ENCODE peak calls at places on chromosomes 16 and 17, in five cellular contexts. P is mesenchymal stem cell, H is H9, G is neuronal stem cell, Q is H1. V is an unnamed sample.

GRCh38 chr16:7364054-7364407 is 31.4 kb downstream of the RBFOX1 start:
- DNase-seq in P (no peak), H (no peak), G (no peak), Q (no peak), V (no peak)

GRCh38 chr17:74851612-74852236 is 8.0 kb downstream of the GRIN2C start:
- DNase-seq in P (no peak), H (no peak), G (no peak), Q (no peak), V (no peak)

GRCh38 chr16:81767987-81768592 is 11.0 kb upstream of the PLCG2 start:
- DNase-seq in P (no peak), H (no peak), G (no peak), Q (no peak), V (no peak)

GRCh38 chr17:17841620-17842025 is 4.8 kb upstream of the SREBF1 start:
- DNase-seq in P (peak), H (peak), G (no peak), Q (no peak), V (peak)

GRCh38 chr17:58692239-58693055 is at the start of gene RAD51C:
- DNase-seq in P (peak), H (peak), G (peak), Q (peak), V (peak)

GRCh38 chr16:88715312-88716190 is 9.2 kb downstream of the CTU2 start:
- DNase-seq in P (no peak), H (no peak), G (no peak), Q (no peak), V (no peak)

GRCh38 chr17:43401293-43401692 is 2.5 kb downstream of the ARL4D start:
- DNase-seq in P (peak), H (no peak), G (no peak), Q (no peak), V (no peak)

GRCh38 chr17:21010705-21011596 is 31.9 kb downstream of the USP22 start:
- DNase-seq in P (no peak), H (no peak), G (no peak), Q (no peak), V (no peak)

GRCh38 chr16:49494386-49495150 is 121.0 kb downstream of the C16orf78 start:
- DNase-seq in P (no peak), H (no peak), G (no peak), Q (no peak), V (no peak)

GRCh38 chr16:66928702-66929388 is 3.5 kb upstream of the RRAD start:
- DNase-seq in P (peak), H (peak), G (no peak), Q (peak), V (no peak)

GRCh38 chr17:73017653-73018052 is 74.8 kb downstream of the SLC39A11 start:
- DNase-seq in P (peak), H (no peak), G (no peak), Q (no peak), V (peak)

GRCh38 chr17:70454908-70455307 is 285.6 kb downstream of the KCNJ2 start:
- DNase-seq in P (no peak), H (no peak), G (no peak), Q (no peak), V (no peak)

GRCh38 chr17:53571342-53571741 is 251.4 kb upstream of the KIF2B start:
- DNase-seq in P (peak), H (no peak), G (no peak), Q (no peak), V (no peak)

GRCh38 chr17:1087381-1088241 is 90.7 kb downstream of the TIMM22 start:
- DNase-seq in P (no peak), H (peak), G (no peak), Q (peak), V (no peak)

GRCh38 chr16:57480127-57480753 is 6.1 kb downstream of the DOK4 start:
- DNase-seq in P (peak), H (no peak), G (no peak), Q (no peak), V (peak)

GRCh38 chr16:3822366-3823045 is 58.0 kb downstream of the CREBBP start:
- DNase-seq in P (no peak), H (no peak), G (no peak), Q (no peak), V (no peak)

GRCh38 chr16:74035816-74036215 is 260.8 kb upstream of the PSMD7 start:
- DNase-seq in P (no peak), H (no peak), G (no peak), Q (no peak), V (no peak)

GRCh38 chr17:47884905-47885735 is 10.9 kb upstream of the SP2 start:
- DNase-seq in P (no peak), H (peak), G (no peak), Q (peak), V (no peak)

GRCh38 chr17:12395733-12396354 is 269.8 kb upstream of the MYOCD start:
- DNase-seq in P (peak), H (peak), G (peak), Q (peak), V (peak)

GRCh38 chr16:1377406-1378010 is 25.8 kb downstream of the GNPTG start:
- DNase-seq in P (no peak), H (no peak), G (no peak), Q (no peak), V (no peak)

GRCh38 chr16:1375741-1376410 is 24.1 kb downstream of the GNPTG start:
- DNase-seq in P (no peak), H (no peak), G (no peak), Q (no peak), V (no peak)

GRCh38 chr16:1372292-1372950 is 20.7 kb downstream of the GNPTG start:
- DNase-seq in P (no peak), H (no peak), G (no peak), Q (no peak), V (no peak)

GRCh38 chr16:1374418-1375297 is 22.9 kb downstream of the GNPTG start:
- DNase-seq in P (no peak), H (no peak), G (no peak), Q (no peak), V (no peak)

GRCh38 chr16:1375298-1375640 is 23.5 kb downstream of the GNPTG start:
- DNase-seq in P (no peak), H (no peak), G (no peak), Q (no peak), V (no peak)
- H2BK12ac ChIP-seq in P (no peak), H (no peak), G (no peak), Q (no peak), V (no peak)

GRCh38 chr17:9982159-9982558 is 77.1 kb upstream of the RCVRN start:
- DNase-seq in P (no peak), H (peak), G (no peak), Q (peak), V (peak)

GRCh38 chr17:9981344-9981915 is 76.4 kb upstream of the RCVRN start:
- DNase-seq in P (no peak), H (no peak), G (no peak), Q (no peak), V (no peak)

GRCh38 chr17:9976283-9977009 is 71.4 kb upstream of the RCVRN start:
- DNase-seq in P (no peak), H (no peak), G (no peak), Q (no peak), V (no peak)

GRCh38 chr17:9977175-9977574 is 72.1 kb upstream of the RCVRN start:
- DNase-seq in P (peak), H (no peak), G (no peak), Q (no peak), V (no peak)

DNA sequence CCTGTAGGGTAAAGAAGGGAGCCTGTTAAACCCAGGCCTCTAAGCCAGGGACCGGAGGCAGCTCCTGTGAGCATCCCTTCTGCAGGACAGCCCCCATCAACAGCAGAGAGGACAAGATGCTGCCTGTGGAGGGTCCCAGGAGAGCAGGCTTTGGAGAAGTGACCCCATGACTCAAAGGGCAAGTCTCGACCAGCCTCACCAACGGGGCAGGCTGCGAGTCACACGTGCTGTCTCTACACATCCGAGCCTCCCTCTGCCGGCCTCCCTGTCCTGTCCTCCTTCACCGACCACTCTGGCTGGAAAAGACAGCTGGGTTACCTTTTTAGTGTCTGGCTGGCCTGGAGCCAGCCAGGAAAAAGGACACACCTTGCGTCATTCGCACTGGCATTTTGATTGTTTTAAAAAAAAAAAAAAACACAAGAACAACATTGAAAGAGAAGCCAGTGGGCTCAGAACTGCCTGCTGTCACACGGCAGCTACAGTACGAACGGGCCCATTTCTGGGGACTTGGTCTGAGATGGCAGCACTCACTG is 74.5 kb upstream of the RCVRN start:
- DNase-seq in P (no peak), H (no peak), G (no peak), Q (no peak), V (no peak)
- H2BK12ac ChIP-seq in P (no peak), H (no peak), G (no peak), Q (no peak), V (no peak)

GRCh38 chr16:68084504-68085258 is 489 bp upstream of the NFATC3 start:
- DNase-seq in P (peak), H (peak), G (peak), Q (peak), V (peak)

GRCh38 chr16:68081796-68082567 is 3.2 kb upstream of the NFATC3 start:
- DNase-seq in P (no peak), H (no peak), G (no peak), Q (peak), V (no peak)

GRCh38 chr16:68083861-68084503 is 1.2 kb upstream of the NFATC3 start:
- DNase-seq in P (peak), H (no peak), G (peak), Q (no peak), V (peak)

GRCh38 chr16:68083239-68083781 is 1.9 kb upstream of the NFATC3 start:
- DNase-seq in P (no peak), H (no peak), G (no peak), Q (peak), V (no peak)

DNA sequence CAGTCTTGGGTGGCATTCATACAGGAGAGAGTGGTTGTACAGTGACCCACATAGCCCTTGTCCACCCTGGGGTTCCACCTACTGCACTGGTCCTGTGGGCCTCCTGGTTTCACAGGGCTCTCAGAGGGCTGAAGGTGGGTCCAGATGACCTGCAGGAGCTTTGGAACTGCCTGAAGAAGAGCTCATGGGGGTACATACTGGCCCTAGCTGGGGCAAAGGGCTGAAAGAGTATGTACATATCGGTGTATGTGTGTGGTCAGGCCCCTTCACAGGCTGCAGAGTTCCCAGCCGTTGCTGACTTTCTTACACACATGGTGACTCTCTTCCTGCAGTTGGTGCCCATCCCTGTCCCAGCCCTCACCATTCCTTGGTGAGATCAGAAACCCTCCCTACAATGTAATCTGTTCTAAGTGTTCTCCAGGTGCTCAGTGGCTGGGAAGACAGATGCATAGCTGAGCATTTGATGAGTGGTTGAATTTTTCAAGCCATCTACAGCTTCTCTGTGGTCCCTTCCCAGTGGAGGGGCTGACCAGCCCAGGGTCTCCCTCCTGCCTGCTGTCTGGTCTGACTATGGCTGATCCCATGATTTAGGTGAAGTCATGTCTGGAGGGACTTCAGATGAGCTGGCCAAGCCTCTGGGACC is 2.5 kb upstream of the NFATC3 start:
- DNase-seq in P (no peak), H (no peak), G (no peak), Q (peak), V (no peak)
- H2BK12ac ChIP-seq in P (peak), H (no peak), G (no peak), Q (no peak), V (no peak)

DNA sequence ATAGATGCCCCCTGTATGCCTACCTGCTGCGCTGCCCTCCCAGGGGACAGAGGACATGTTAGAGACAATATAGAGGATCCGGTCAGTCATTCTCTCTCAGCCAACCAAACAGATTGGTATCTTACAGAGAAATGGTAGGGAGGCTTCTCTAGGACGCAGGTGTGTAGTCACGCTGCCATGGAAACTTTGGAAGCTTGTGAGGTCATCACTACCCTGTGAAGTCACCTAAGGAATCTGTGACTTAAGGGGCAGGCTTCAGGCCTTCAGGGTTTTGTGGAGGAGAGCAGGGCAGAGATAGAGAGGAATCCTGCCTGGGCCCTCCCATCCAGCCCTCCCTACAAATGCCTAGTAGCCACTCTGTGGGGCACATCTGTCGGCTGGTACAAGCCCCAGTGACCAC is at the start of gene DPEP2NB:
- DNase-seq in P (no peak), H (no peak), G (no peak), Q (no peak), V (peak)
- H2BK12ac ChIP-seq in P (no peak), H (no peak), G (no peak), Q (no peak), V (no peak)

GRCh38 chr17:50047083-50047482 is 8.8 kb upstream of the ITGA3 start:
- DNase-seq in P (no peak), H (no peak), G (no peak), Q (no peak), V (no peak)

GRCh38 chr17:50047488-50048126 is 8.3 kb upstream of the ITGA3 start:
- DNase-seq in P (peak), H (peak), G (no peak), Q (no peak), V (no peak)

GRCh38 chr17:50045154-50045553 is 10.8 kb upstream of the ITGA3 start:
- DNase-seq in P (no peak), H (no peak), G (no peak), Q (no peak), V (no peak)

GRCh38 chr17:50046179-50046578 is 9.7 kb upstream of the ITGA3 start:
- DNase-seq in P (no peak), H (no peak), G (no peak), Q (no peak), V (no peak)

DNA sequence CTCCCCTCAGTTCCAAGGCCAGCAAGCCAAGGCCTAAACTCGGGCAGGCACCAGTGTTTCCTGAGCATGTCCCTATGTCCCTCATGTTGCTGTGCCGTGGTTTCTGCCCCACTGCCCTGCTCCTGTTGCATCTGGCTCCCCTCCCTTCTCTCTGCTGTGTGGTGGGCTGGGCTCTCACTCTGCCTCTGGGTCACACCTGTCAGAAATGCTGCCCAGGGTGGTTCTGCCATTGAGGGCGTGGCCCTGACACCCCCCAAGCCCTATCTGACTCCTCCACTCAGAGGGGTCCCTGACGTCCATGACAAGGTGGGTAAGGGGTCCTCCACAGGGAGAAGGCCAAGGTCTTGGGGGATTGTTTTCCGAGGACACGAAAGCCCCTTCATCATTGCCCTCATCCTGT is 9.2 kb upstream of the ITGA3 start:
- DNase-seq in P (no peak), H (no peak), G (no peak), Q (no peak), V (no peak)
- H2BK12ac ChIP-seq in P (peak), H (no peak), G (peak), Q (peak), V (no peak)

DNA sequence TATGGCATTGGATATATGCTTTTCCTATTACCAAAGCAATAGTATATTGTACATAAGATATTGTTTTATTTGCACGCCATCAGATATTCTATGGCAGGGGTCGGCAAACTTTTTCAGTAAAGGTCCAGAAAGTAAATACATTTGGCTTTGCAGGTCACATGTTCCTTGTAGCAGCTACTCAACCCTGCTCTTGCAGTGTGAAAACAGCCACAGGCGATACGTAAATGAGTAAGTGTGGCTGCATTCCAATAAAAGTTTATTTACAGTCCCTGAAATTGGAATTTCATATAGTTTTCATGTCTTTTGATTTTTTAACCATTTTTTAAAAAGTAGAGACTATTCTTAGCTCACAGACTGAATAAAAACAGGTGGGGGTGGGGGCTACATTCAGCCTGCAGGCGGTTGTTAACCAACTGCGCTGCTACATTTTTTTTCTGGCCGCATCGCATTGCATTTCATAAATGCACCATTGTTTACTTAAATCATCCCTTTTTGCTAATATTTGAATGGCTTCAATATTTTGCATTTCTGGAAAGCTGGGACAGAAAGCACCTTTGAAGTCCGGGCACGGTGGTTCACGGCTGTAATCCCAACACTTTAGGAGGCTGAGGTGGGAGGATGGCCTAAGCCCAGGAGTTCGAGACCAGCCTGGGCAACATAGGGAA is 50.5 kb upstream of the HAPSTR1 start:
- DNase-seq in P (no peak), H (no peak), G (no peak), Q (no peak), V (peak)
- H2BK12ac ChIP-seq in P (no peak), H (no peak), G (no peak), Q (no peak), V (no peak)

GRCh38 chr17:22510504-22510903 is 818.2 kb downstream of the KCNJ18 start:
- DNase-seq in P (no peak), H (no peak), G (no peak), Q (no peak), V (no peak)
- H2BK12ac ChIP-seq in P (no peak), H (no peak), G (no peak), Q (no peak), V (no peak)

GRCh38 chr17:30921544-30922196 is at the start of gene ADAP2:
- DNase-seq in P (peak), H (peak), G (no peak), Q (peak), V (peak)
- H2BK12ac ChIP-seq in P (peak), H (no peak), G (no peak), Q (no peak), V (no peak)